ENCODE peak calls at places on chromosomes 7 and 10, in ten cellular contexts. N is uterus, S is HepG2, K is prostate gland, T is testis, R is stomach, O is IMR-90, E is endothelial cell of umbilical vein, G is Peyer's patch, M is body of pancreas. C is an unnamed sample. For H3K4me1, the result is how much of the 10 kb centered on the place peaks cover.

GRCh38 chr10:89699581-89700064 is 1.8 kb upstream of the KIF20B start:
- DNase-seq in N (no peak), G (no peak), O (no peak), M (no peak), T (no peak), K (no peak), R (no peak), S (peak), E (no peak), C (no peak)

GRCh38 chr10:5518143-5518542 is 6.6 kb upstream of the CALML3 start:
- DNase-seq in G (peak), E (no peak), M (no peak), N (no peak), R (no peak), O (no peak), K (peak), T (no peak), S (peak), C (no peak)

GRCh38 chr10:118046491-118047362 is at the start of gene RAB11FIP2:
- DNase-seq in G (peak), T (peak), O (peak), R (peak), E (peak), N (peak), S (peak), M (peak), K (peak), C (peak)

GRCh38 chr10:5656737-5657579 is 9.4 kb downstream of the ASB13 start:
- DNase-seq in K (no peak), T (no peak), M (no peak), O (no peak), S (no peak), G (no peak), R (no peak), N (no peak), E (no peak), C (no peak)

GRCh38 chr10:131803863-131804425 is 96.9 kb upstream of the PPP2R2D start:
- DNase-seq in K (no peak), S (no peak), M (no peak), R (peak), G (no peak), E (no peak), T (no peak), N (no peak), O (no peak), C (no peak)

GRCh38 chr7:76390092-76390491 is 19.4 kb downstream of the SSC4D start:
- DNase-seq in N (no peak), E (no peak), G (no peak), S (no peak), O (no peak), K (no peak), R (no peak), T (no peak), M (no peak), C (no peak)

GRCh38 chr10:119539359-119539651 is 3.2 kb downstream of the RGS10 start:
- DNase-seq in N (no peak), R (no peak), O (no peak), M (no peak), K (peak), G (no peak), T (no peak), E (no peak), S (no peak), C (no peak)

GRCh38 chr10:5628798-5629788 is 37.3 kb downstream of the ASB13 start:
- DNase-seq in M (no peak), R (no peak), O (peak), E (peak), K (peak), S (no peak), G (no peak), N (no peak), T (no peak), C (no peak)

GRCh38 chr7:5477723-5478531 is 54.3 kb upstream of the TNRC18 start:
- DNase-seq in G (peak), K (no peak), E (peak), M (peak), O (no peak), R (no peak), N (no peak), S (no peak), T (no peak), C (no peak)

GRCh38 chr10:72802291-72803118 is 91.0 kb upstream of the OIT3 start:
- DNase-seq in M (no peak), O (peak), R (no peak), G (no peak), K (no peak), N (no peak), T (no peak), S (no peak), E (peak), C (no peak)

GRCh38 chr7:2641406-2642393 is 9.9 kb downstream of the TTYH3 start:
- DNase-seq in R (peak), T (peak), K (peak), E (peak), N (peak), G (no peak), M (peak), O (peak), S (peak), C (peak)

GRCh38 chr10:120684211-120684610 is 167.0 kb upstream of the WDR11 start:
- DNase-seq in K (no peak), O (no peak), T (no peak), R (no peak), S (no peak), N (no peak), M (no peak), G (no peak), E (peak), C (no peak)

GRCh38 chr7:156029460-156030007 is 217.3 kb upstream of the SHH start:
- DNase-seq in S (no peak), E (no peak), T (no peak), K (no peak), M (no peak), R (no peak), N (no peak), O (no peak), G (no peak), C (no peak)

GRCh38 chr7:50352282-50352681 is 47.8 kb downstream of the IKZF1 start:
- DNase-seq in K (no peak), E (no peak), R (no peak), S (no peak), O (no peak), N (no peak), M (no peak), G (no peak), T (no peak), C (no peak)

GRCh38 chr7:69608878-69609277 is 10.6 kb downstream of the AUTS2 start:
- DNase-seq in K (no peak), E (no peak), M (no peak), O (no peak), N (no peak), T (no peak), R (no peak), S (no peak), G (no peak), C (no peak)

GRCh38 chr10:8331896-8332729 is 277.6 kb downstream of the GATA3 start:
- DNase-seq in O (peak), T (peak), E (peak), R (peak), M (peak), N (peak), S (no peak), G (peak), K (peak), C (peak)

GRCh38 chr7:94391716-94392390 is 2.8 kb upstream of the COL1A2 start:
- DNase-seq in M (peak), S (no peak), E (no peak), O (peak), G (no peak), R (no peak), T (peak), K (no peak), N (peak), C (peak)

GRCh38 chr10:6659451-6659850 is 79.4 kb upstream of the PRKCQ start:
- DNase-seq in M (no peak), E (no peak), O (no peak), S (no peak), T (no peak), K (no peak), R (no peak), N (no peak), G (no peak), C (no peak)

GRCh38 chr7:84510501-84510900 is 315.9 kb upstream of the SEMA3A start:
- DNase-seq in E (peak), G (no peak), S (no peak), M (no peak), R (no peak), N (no peak), K (no peak), O (peak), T (no peak), C (no peak)

GRCh38 chr10:63464402-63465292 is 1.1 kb downstream of the JMJD1C start:
- DNase-seq in R (no peak), O (peak), T (peak), M (no peak), K (no peak), G (no peak), S (no peak), N (peak), E (no peak), C (no peak)

GRCh38 chr10:1404953-1405260 is 332.4 kb downstream of the ADARB2 start:
- DNase-seq in K (no peak), R (peak), S (no peak), N (no peak), O (no peak), M (no peak), T (no peak), G (no peak), E (no peak), C (no peak)

GRCh38 chr7:38880454-38880853 is 28.5 kb downstream of the VPS41 start:
- DNase-seq in M (no peak), S (no peak), T (no peak), K (no peak), N (no peak), O (no peak), E (no peak), R (no peak), G (no peak), C (no peak)

GRCh38 chr10:69382382-69383117 is 34.2 kb downstream of the TACR2 start:
- DNase-seq in N (peak), E (no peak), T (no peak), K (no peak), R (no peak), S (no peak), G (no peak), O (peak), M (no peak), C (no peak)

GRCh38 chr10:74314166-74314565 is 163.1 kb downstream of the ADK start:
- DNase-seq in O (no peak), G (no peak), S (no peak), M (no peak), N (no peak), R (no peak), E (peak), K (no peak), T (no peak), C (no peak)

GRCh38 chr7:22639400-22639799 is 87.6 kb upstream of the IL6 start:
- DNase-seq in O (peak), K (no peak), M (no peak), E (no peak), T (no peak), N (no peak), S (no peak), G (no peak), R (no peak), C (no peak)

GRCh38 chr10:45471531-45472310 is 97.7 kb downstream of the ALOX5 start:
- DNase-seq in K (no peak), T (no peak), S (peak), E (peak), G (no peak), R (no peak), N (no peak), M (no peak), O (no peak), C (no peak)

GRCh38 chr7:41819645-41820044 is 116.8 kb upstream of the INHBA start:
- DNase-seq in M (no peak), O (no peak), T (no peak), S (no peak), E (no peak), G (no peak), K (no peak), N (no peak), R (no peak), C (no peak)

GRCh38 chr10:44854693-44855350 is 56.3 kb upstream of the TMEM72 start:
- DNase-seq in K (no peak), G (no peak), S (no peak), T (no peak), E (no peak), M (no peak), R (no peak), N (no peak), O (no peak), C (no peak)

GRCh38 chr7:4561775-4562174 is 120.3 kb upstream of the FOXK1 start:
- DNase-seq in O (no peak), S (no peak), R (no peak), K (no peak), T (no peak), E (no peak), M (no peak), G (no peak), N (no peak), C (no peak)

GRCh38 chr7:150425670-150426069 is 24.8 kb upstream of the GIMAP8 start:
- DNase-seq in O (no peak), R (no peak), S (no peak), E (no peak), G (no peak), N (no peak), M (no peak), T (no peak), K (no peak), C (peak)

GRCh38 chr7:47816647-47817046 is 131.6 kb downstream of the PKD1L1 start:
- DNase-seq in T (no peak), E (no peak), S (peak), R (no peak), M (no peak), O (peak), N (no peak), K (no peak), G (no peak), C (no peak)

GRCh38 chr10:106473129-106473528 is 691.4 kb downstream of the SORCS1 start:
- DNase-seq in S (no peak), N (no peak), T (no peak), G (no peak), O (no peak), K (no peak), M (no peak), R (no peak), E (no peak), C (no peak)

GRCh38 chr7:116216956-116217570 is 6.7 kb downstream of the TES start:
- DNase-seq in T (no peak), O (peak), S (no peak), M (no peak), K (no peak), E (peak), N (no peak), R (no peak), G (no peak), C (no peak)
- H3K4me1 ChIP-seq in T (under half), O (under half), S (under half), M (under half), K (under half), E (half or more), N (under half), R (half or more), G (under half), C (under half)

GRCh38 chr7:127938588-127938987 is 92.6 kb downstream of the LRRC4 start:
- DNase-seq in N (no peak), M (no peak), S (no peak), G (no peak), T (no peak), R (no peak), K (no peak), O (peak), E (no peak), C (no peak)
- TF ChIP-seq CTCF in N (no peak), M (no peak), S (no peak), G (no peak), T (no peak), R (no peak), K (no peak), O (peak), E (no peak), C (peak)

GRCh38 chr7:105678811-105679495 is 97.7 kb upstream of the EFCAB10 start:
- DNase-seq in O (peak), K (peak), G (peak), T (peak), N (peak), M (peak), S (no peak), E (peak), R (peak), C (peak)
- TF ChIP-seq POLR2A in O (no peak), K (no peak), G (no peak), T (no peak), N (no peak), M (no peak), S (no peak), E (no peak), R (no peak), C (no peak)

GRCh38 chr10:29524720-29525119 is 110.1 kb downstream of the SVIL start:
- DNase-seq in R (no peak), N (no peak), O (no peak), M (no peak), E (no peak), G (no peak), K (no peak), S (no peak), T (no peak), C (no peak)

GRCh38 chr10:29525762-29526161 is 109.0 kb downstream of the SVIL start:
- DNase-seq in K (no peak), E (no peak), N (no peak), G (no peak), O (no peak), T (no peak), M (no peak), R (no peak), S (no peak), C (no peak)

GRCh38 chr10:29519670-29520069 is 115.1 kb downstream of the SVIL start:
- DNase-seq in E (no peak), K (no peak), S (no peak), R (no peak), N (no peak), T (no peak), M (no peak), O (no peak), G (no peak), C (no peak)

GRCh38 chr10:29524294-29524693 is 110.5 kb downstream of the SVIL start:
- DNase-seq in O (no peak), N (no peak), R (no peak), T (no peak), E (no peak), M (no peak), G (no peak), S (no peak), K (no peak), C (no peak)

DNA sequence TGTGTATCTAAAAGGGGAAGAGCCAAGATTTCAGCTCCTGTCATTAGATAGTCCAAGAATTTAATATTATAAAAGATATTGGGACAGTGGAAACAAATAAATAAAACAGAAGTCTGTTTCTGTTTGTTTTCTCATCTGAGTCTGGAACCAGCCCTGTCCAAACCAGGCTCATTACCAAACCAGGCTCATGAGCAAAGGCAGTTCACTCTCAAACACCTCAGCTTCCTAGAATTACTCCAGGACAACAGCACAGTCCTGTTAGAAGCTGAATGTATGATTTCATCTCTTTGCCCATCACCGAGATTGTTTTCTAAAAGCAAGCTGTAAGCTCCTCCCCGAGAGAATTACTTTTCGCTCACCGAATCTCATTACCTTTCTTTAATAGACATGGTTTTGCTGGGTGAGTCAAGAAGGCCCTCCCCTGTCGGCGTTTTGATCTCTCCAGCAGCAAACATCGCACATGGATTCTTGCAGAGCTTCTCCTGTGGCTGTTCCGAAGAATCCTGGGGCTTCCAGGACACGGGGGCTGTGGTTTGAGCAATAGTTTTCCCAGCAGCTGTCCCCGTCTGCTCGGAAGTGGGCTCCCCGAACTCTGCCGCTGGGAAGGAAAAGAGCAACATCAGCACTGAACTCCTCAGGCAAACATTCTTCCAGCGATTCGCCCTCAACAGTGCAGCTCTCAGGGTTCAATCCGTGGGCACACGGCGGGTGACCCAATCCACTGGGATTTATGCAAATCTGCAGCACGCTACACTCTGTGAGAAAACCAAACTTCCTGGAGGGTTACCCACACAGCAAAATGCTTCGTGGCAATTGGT is 112.5 kb downstream of the SVIL start:
- DNase-seq in T (no peak), N (no peak), G (no peak), R (no peak), S (no peak), O (peak), M (no peak), K (no peak), E (no peak), C (no peak)
- H3K4me1 ChIP-seq in T (under half), N (under half), G (under half), R (under half), S (under half), O (under half), M (under half), K (under half), E (under half), C (under half)

GRCh38 chr10:130045091-130045652 is 65.5 kb downstream of the C10orf143 start:
- DNase-seq in G (no peak), S (no peak), N (peak), K (no peak), R (no peak), E (no peak), O (no peak), M (peak), T (no peak), C (no peak)
- TF ChIP-seq CTCF in G (no peak), S (peak), N (no peak), K (no peak), R (no peak), E (no peak), O (peak), M (peak), T (no peak), C (peak)